ENCODE peak calls at places on chromosomes 16 and 17, in nine cellular contexts. J, D, A, Z, L, S, H, G and X are unnamed samples.

GRCh38 chr17:235831-236640 is 54.6 kb upstream of the DOC2B start:
- DNase-seq in D (no peak), Z (no peak), J (no peak), G (no peak), L (no peak), A (no peak), S (no peak), H (no peak), X (peak)

GRCh38 chr16:5490499-5490898 is 392.9 kb upstream of the EEF2KMT start:
- DNase-seq in H (peak), S (no peak), A (no peak), Z (no peak), D (peak), L (peak), J (no peak), G (no peak), X (peak)

GRCh38 chr16:61730997-61731396 is 305.2 kb downstream of the CDH8 start:
- DNase-seq in L (no peak), S (no peak), H (no peak), D (no peak), J (no peak), Z (no peak), G (no peak), A (no peak), X (no peak)

GRCh38 chr17:4945176-4945943 is 3.0 kb downstream of the PFN1 start:
- DNase-seq in D (peak), G (peak), A (peak), Z (peak), J (peak), S (peak), H (peak), L (peak), X (peak)

GRCh38 chr17:76014100-76014924 is 12.8 kb downstream of the EVPL start:
- DNase-seq in S (peak), H (peak), L (peak), J (peak), D (peak), G (peak), A (peak), Z (no peak), X (peak)

GRCh38 chr16:77043076-77043475 is 147.9 kb upstream of the MON1B start:
- DNase-seq in G (no peak), H (peak), A (no peak), D (peak), S (peak), Z (peak), J (peak), L (no peak), X (peak)

GRCh38 chr16:56353054-56353921 is 72.1 kb downstream of the AMFR start:
- DNase-seq in Z (no peak), D (no peak), G (peak), A (no peak), H (no peak), L (no peak), J (no peak), S (no peak), X (no peak)

GRCh38 chr17:9443811-9444210 is 131.8 kb downstream of the STX8 start:
- DNase-seq in J (no peak), Z (no peak), G (no peak), D (no peak), L (no peak), S (no peak), A (no peak), H (no peak), X (no peak)

GRCh38 chr16:52498640-52499039 is 48.3 kb downstream of the TOX3 start:
- DNase-seq in G (no peak), S (peak), D (no peak), Z (no peak), H (no peak), A (no peak), L (no peak), J (no peak), X (no peak)

GRCh38 chr17:15213381-15214087 is 51.6 kb downstream of the PMP22 start:
- DNase-seq in H (peak), D (no peak), S (peak), G (no peak), J (peak), L (no peak), Z (no peak), A (no peak), X (no peak)

GRCh38 chr17:58325289-58325726 is 3.3 kb downstream of the TSPOAP1 start:
- DNase-seq in H (no peak), S (no peak), A (no peak), D (peak), Z (no peak), J (no peak), L (no peak), G (no peak), X (no peak)

GRCh38 chr16:57194512-57194911 is 8.4 kb downstream of the RSPRY1 start:
- DNase-seq in L (peak), J (peak), S (peak), H (peak), D (no peak), G (no peak), Z (peak), A (no peak), X (peak)

GRCh38 chr16:57689772-57690558 is 4.6 kb upstream of the DRC7 start:
- DNase-seq in A (no peak), G (no peak), D (peak), H (no peak), Z (no peak), L (no peak), S (peak), J (no peak), X (peak)

GRCh38 chr16:7602424-7602935 is 269.8 kb downstream of the RBFOX1 start:
- DNase-seq in A (no peak), J (no peak), G (no peak), S (no peak), D (no peak), L (no peak), Z (no peak), H (no peak), X (no peak)

GRCh38 chr17:50538549-50539410 is 6.2 kb downstream of the EPN3 start:
- DNase-seq in Z (no peak), S (no peak), G (no peak), D (no peak), L (no peak), J (no peak), H (no peak), A (no peak), X (peak)

GRCh38 chr16:53992057-53992378 is 288.1 kb downstream of the FTO start:
- DNase-seq in H (no peak), G (no peak), A (no peak), L (no peak), S (no peak), D (no peak), Z (no peak), J (no peak), X (no peak)

GRCh38 chr16:1548234-1548633 is 14.8 kb downstream of the TMEM204 start:
- DNase-seq in Z (no peak), G (no peak), A (no peak), S (peak), J (no peak), D (no peak), H (no peak), L (peak), X (no peak)

GRCh38 chr16:1542533-1542932 is 9.1 kb downstream of the TMEM204 start:
- DNase-seq in L (no peak), G (no peak), J (no peak), D (no peak), A (no peak), Z (no peak), S (no peak), H (no peak), X (no peak)

GRCh38 chr16:1546430-1546829 is 13.0 kb downstream of the TMEM204 start:
- DNase-seq in A (no peak), L (no peak), G (no peak), Z (no peak), H (no peak), D (no peak), S (no peak), J (no peak), X (no peak)

GRCh38 chr16:1543085-1543896 is 9.8 kb downstream of the TMEM204 start:
- DNase-seq in G (peak), L (no peak), Z (peak), A (no peak), J (peak), D (no peak), H (peak), S (peak), X (no peak)

DNA sequence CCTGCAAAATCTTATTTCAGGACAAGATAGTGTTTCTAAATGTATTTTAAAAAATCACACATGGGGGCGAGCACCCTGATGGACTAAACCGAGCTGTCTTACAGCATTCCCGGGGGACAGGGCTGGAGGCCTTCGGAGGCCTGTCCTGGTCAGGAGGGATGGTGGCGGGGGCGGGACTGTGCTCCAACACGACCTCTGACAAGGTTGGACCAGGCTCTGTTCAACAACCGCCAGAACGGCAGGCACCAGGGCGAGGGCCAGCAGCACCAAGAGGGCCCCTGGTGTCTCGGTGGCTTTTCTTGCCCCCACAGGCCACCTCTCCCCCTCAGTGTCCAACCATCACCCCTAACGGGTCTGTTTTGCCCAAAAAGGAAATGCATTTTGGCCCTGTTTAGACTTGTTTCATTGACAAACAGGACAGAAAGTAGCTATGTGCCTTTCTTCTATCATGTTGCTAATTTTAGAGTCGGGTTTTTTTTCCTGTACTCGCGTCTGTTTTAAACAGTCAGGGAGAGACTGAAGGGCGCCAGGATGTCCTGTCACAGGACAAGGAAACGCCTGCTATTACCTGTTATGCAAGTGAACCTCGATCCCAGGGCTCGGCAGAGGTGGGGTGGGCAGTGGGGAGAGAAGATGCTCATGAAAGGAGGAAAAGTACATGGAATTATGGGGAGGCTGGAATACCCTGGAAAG is 11.7 kb downstream of the TMEM204 start:
- DNase-seq in H (no peak), D (no peak), A (no peak), L (peak), G (peak), Z (no peak), S (no peak), J (no peak), X (no peak)
- H3K4me3 ChIP-seq in H (no peak), D (no peak), A (no peak), L (no peak), G (peak), Z (no peak), S (no peak), J (no peak), X (no peak)

DNA sequence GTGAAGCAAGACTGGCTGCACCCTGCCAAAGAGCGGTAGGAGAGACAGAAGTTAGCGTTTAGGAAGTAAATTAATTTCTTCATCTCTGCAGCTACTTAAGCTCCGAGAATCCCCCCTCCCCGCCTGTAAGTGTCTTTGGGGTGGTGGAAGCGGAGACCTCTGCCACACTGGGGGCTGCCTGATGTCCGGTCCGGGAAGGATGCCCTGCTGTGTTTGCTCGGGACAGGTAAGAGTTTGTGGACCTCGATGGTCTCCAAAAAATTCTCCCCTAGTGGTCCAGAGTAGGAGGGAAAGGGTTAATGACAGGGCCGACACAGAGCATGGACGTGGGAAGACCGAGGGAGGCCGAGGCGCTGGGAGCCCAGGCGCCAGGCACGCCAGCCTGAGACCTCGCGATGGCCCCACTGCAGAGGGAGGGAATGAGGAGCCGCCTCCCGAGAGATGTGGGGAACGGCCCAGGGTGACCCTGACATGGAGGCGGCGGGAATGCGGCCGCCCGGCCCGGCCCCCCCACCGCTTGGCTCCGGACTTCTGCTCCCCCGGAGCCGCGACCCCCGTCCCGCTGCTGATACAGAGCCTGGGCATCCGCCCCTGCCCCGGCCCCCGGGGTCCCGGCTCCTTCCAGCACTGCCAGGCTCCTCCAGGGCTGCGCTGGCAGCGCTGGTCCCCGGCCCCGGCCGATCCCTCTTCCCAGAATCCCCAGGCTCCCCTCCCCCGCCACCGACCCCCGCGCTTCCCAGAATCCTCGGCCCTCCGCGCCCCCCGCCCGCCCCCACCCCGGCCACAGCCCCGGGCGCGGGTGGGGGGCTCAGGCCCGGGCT is 680 bp downstream of the ZNF629 start:
- DNase-seq in D (peak), S (peak), A (no peak), H (peak), G (no peak), L (no peak), Z (no peak), J (peak), X (peak)
- H3K4me3 ChIP-seq in D (peak), S (peak), A (no peak), H (peak), G (peak), L (peak), Z (peak), J (peak), X (peak)

DNA sequence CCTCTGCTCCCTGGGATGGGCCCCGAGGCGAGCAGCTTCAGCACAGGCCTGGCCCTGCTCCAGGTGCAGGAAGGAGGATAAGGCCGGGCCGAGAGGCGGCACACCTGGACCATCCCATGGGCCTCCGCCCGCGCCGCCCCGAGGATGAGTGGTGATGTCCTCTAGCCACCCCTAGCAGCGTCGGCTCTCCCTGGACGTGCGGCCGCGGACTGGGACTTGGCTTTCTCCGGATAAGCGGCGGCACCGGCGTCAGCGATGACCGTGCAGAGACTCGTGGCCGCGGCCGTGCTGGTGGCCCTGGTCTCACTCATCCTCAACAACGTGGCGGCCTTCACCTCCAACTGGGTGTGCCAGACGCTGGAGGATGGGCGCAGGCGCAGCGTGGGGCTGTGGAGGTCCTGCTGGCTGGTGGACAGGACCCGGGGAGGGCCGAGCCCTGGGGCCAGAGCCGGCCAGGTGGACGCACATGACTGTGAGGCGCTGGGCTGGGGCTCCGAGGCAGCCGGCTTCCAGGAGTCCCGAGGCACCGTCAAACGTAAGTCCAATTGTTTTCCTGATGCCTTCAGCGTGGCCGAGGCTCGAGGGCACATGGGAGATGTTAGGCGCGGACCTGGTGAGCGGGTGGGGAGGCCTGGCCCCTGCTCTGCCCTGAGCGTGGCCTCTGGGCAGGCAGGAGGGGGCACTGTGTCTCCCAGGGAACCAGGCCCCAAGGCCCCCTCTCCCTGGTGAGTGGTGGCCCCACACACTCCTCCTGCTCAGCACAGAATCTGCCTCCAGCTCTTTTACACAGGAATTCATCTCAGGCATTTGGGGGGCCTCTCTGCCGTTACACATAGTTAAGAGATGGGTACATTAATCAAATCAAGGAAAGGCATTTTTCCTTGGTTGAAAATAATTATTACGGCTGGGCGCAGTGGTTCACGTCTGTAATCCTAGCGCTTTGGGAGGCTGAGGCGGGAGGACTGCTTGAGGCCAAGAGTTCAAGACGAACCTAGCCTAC is 855 bp downstream of the TMEM204 start:
- DNase-seq in D (no peak), J (no peak), S (no peak), H (peak), G (no peak), A (no peak), L (no peak), Z (no peak), X (no peak)
- H3K4me3 ChIP-seq in D (no peak), J (peak), S (no peak), H (peak), G (peak), A (peak), L (peak), Z (peak), X (no peak)

GRCh38 chr17:13879961-13880466 is 189.3 kb upstream of the COX10 start:
- DNase-seq in S (no peak), H (no peak), J (no peak), Z (no peak), L (no peak), D (no peak), G (no peak), A (no peak), X (no peak)
- H3K4me3 ChIP-seq in S (no peak), H (no peak), J (no peak), Z (no peak), L (no peak), D (no peak), G (no peak), A (no peak), X (no peak)

GRCh38 chr17:68289936-68290267 is 1.0 kb downstream of the SLC16A6 start:
- DNase-seq in D (no peak), H (peak), L (no peak), A (no peak), G (no peak), S (no peak), Z (no peak), J (no peak), X (no peak)
- H3K4me3 ChIP-seq in D (peak), H (peak), L (no peak), A (peak), G (peak), S (peak), Z (no peak), J (peak), X (no peak)

GRCh38 chr16:49409121-49409520 is 35.5 kb downstream of the C16orf78 start:
- DNase-seq in S (no peak), D (no peak), H (no peak), A (no peak), J (no peak), Z (no peak), L (no peak), G (no peak), X (no peak)
- H3K4me3 ChIP-seq in S (no peak), D (no peak), H (no peak), A (no peak), J (no peak), Z (no peak), L (no peak), G (no peak), X (no peak)

GRCh38 chr17:79808763-79809529 is 12.1 kb upstream of the CBX8 start:
- DNase-seq in G (no peak), S (peak), D (peak), A (no peak), H (no peak), L (peak), J (no peak), Z (no peak), X (peak)

GRCh38 chr17:79811036-79811887 is 14.4 kb upstream of the CBX8 start:
- DNase-seq in H (peak), D (peak), S (no peak), J (no peak), A (no peak), Z (no peak), G (no peak), L (no peak), X (peak)

GRCh38 chr17:79811888-79812205 is 15.0 kb upstream of the CBX8 start:
- DNase-seq in A (no peak), S (no peak), G (no peak), L (no peak), J (no peak), Z (no peak), H (no peak), D (no peak), X (no peak)

GRCh38 chr17:79809530-79810137 is 12.8 kb upstream of the CBX8 start:
- DNase-seq in D (no peak), H (no peak), G (no peak), J (no peak), A (no peak), L (no peak), S (no peak), Z (no peak), X (no peak)

DNA sequence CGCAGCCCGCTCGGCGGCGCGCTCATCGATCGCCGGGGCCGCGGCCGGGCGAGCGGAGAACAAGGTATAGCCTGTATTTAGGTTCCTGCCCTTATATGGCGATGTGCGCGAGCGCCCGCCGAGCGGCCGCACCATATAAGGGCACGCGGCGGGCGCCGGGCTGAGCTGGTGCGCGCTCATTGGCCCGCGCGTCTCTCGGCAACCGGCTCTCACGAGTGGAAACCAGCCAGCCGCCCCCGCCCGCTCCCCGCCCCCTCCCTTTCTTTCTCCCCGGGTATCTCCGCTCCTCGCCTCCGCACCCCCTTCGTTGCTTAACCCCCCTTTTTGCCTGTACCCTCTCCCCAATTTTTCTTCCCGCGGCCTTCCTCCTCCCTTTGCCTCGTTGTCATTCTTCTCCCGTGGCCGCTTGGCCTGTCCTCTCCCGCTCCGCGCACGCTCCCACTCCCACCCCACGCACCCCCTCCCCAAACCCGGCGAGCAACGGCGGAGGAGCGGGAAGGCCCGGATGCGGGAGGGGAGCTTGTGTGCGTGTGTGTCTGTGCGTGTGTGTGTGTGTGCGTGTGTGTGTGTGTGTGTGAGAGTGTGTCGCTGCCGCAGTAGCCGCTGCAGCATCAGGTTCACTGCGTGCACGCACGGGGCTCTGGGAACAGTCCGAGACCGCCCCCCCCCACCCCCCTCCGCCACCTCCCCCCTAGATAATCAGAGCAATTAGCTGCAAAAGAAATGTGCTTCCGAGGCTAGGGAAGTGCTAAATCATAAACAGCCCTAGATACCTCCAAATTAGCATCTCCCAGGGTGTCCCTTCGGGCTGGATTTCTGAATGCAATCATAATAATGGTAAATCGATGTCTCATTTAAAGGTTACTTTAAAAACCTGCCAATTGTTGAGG is 13.5 kb upstream of the CBX8 start:
- DNase-seq in H (peak), Z (peak), L (peak), G (no peak), D (peak), A (peak), S (peak), J (peak), X (peak)
- H3K4me3 ChIP-seq in H (no peak), Z (peak), L (no peak), G (no peak), D (peak), A (no peak), S (peak), J (peak), X (peak)